ENCODE peak calls at places on chromosomes 12 and 14, in seven cellular contexts. One of them, this sample, is unnamed.
A peak's percentile ranks its signal among the peaks of the same experiment; 100 is the strongest.

GRCh38 chr14:104933721-104934379 is 9.2 kb downstream of the PLD4 start:
- DNase-seq in HCT116: no peak
- DNase-seq in HepG2: no peak
- DNase-seq in GM12878: no peak
- DNase-seq in H1: no peak
- DNase-seq in SK-N-SH: peak; percentile 71
- DNase-seq in K562: peak; percentile 30
- DNase-seq in this sample: no peak

GRCh38 chr12:46071335-46071734 is 81.0 kb upstream of the SCAF11 start:
- DNase-seq in GM12878: no peak
- DNase-seq in H1: no peak
- DNase-seq in SK-N-SH: no peak
- DNase-seq in HCT116: no peak
- DNase-seq in K562: no peak
- DNase-seq in HepG2: no peak
- DNase-seq in this sample: no peak

GRCh38 chr14:74350211-74350943 is 2.1 kb downstream of the VRTN start:
- DNase-seq in GM12878: no peak
- DNase-seq in HepG2: no peak
- DNase-seq in SK-N-SH: no peak
- DNase-seq in H1: no peak
- DNase-seq in HCT116: no peak
- DNase-seq in K562: peak; percentile 24
- DNase-seq in this sample: no peak

GRCh38 chr12:642633-643477 is 20.4 kb downstream of the NINJ2 start:
- DNase-seq in SK-N-SH: peak; percentile 87
- DNase-seq in HCT116: no peak
- DNase-seq in HepG2: no peak
- DNase-seq in K562: peak; percentile 92
- DNase-seq in H1: peak; percentile 78
- DNase-seq in GM12878: no peak
- DNase-seq in this sample: peak; percentile 71

GRCh38 chr12:14960548-14961465 is 594 bp downstream of the ARHGDIB start:
- DNase-seq in HCT116: no peak
- DNase-seq in HepG2: no peak
- DNase-seq in K562: no peak
- DNase-seq in GM12878: no peak
- DNase-seq in SK-N-SH: no peak
- DNase-seq in H1: no peak
- DNase-seq in this sample: no peak

GRCh38 chr12:20369164-20370000 is 1.0 kb downstream of the PDE3A start:
- DNase-seq in HCT116: no peak
- DNase-seq in HepG2: no peak
- DNase-seq in GM12878: no peak
- DNase-seq in K562: no peak
- DNase-seq in H1: peak; percentile 85
- DNase-seq in SK-N-SH: peak; percentile 74
- DNase-seq in this sample: no peak

GRCh38 chr14:67370830-67371229 is 10.7 kb downstream of the EIF2S1 start:
- DNase-seq in HepG2: no peak
- DNase-seq in H1: no peak
- DNase-seq in K562: no peak
- DNase-seq in GM12878: no peak
- DNase-seq in SK-N-SH: no peak
- DNase-seq in HCT116: no peak
- DNase-seq in this sample: no peak

GRCh38 chr14:68692216-68692615 is 100.7 kb downstream of the ZFP36L1 start:
- DNase-seq in SK-N-SH: no peak
- DNase-seq in K562: no peak
- DNase-seq in HCT116: no peak
- DNase-seq in HepG2: no peak
- DNase-seq in GM12878: no peak
- DNase-seq in H1: no peak
- DNase-seq in this sample: no peak

GRCh38 chr12:68350753-68351152 is 18.6 kb upstream of the MDM1 start:
- DNase-seq in HCT116: no peak
- DNase-seq in HepG2: no peak
- DNase-seq in K562: no peak
- DNase-seq in H1: no peak
- DNase-seq in GM12878: no peak
- DNase-seq in SK-N-SH: no peak
- DNase-seq in this sample: no peak

GRCh38 chr14:104249092-104249491 is 110.7 kb downstream of the KIF26A start:
- DNase-seq in HepG2: no peak
- DNase-seq in H1: no peak
- DNase-seq in K562: no peak
- DNase-seq in SK-N-SH: no peak
- DNase-seq in GM12878: no peak
- DNase-seq in HCT116: no peak
- DNase-seq in this sample: no peak

GRCh38 chr14:95303107-95303506 is 16.6 kb downstream of the CLMN start:
- DNase-seq in SK-N-SH: no peak
- DNase-seq in K562: no peak
- DNase-seq in GM12878: no peak
- DNase-seq in H1: no peak
- DNase-seq in HCT116: no peak
- DNase-seq in HepG2: no peak
- DNase-seq in this sample: no peak

GRCh38 chr12:48336564-48336963 is 14.2 kb downstream of the ZNF641 start:
- DNase-seq in HCT116: no peak
- DNase-seq in SK-N-SH: no peak
- DNase-seq in K562: no peak
- DNase-seq in HepG2: no peak
- DNase-seq in H1: peak; percentile 49
- DNase-seq in GM12878: no peak
- DNase-seq in this sample: no peak

GRCh38 chr12:88237954-88238353 is 95.8 kb downstream of the TMTC3 start:
- DNase-seq in SK-N-SH: no peak
- DNase-seq in HCT116: peak; percentile 32
- DNase-seq in GM12878: peak; percentile 7
- DNase-seq in H1: no peak
- DNase-seq in HepG2: no peak
- DNase-seq in K562: no peak
- DNase-seq in this sample: no peak

GRCh38 chr14:23094666-23095195 is at the start of gene ACIN1:
- DNase-seq in K562: peak; percentile 81
- DNase-seq in HepG2: peak; percentile 95
- DNase-seq in H1: peak; percentile 100
- DNase-seq in GM12878: peak; percentile 65
- DNase-seq in SK-N-SH: peak; percentile 82
- DNase-seq in HCT116: peak; percentile 74
- DNase-seq in this sample: peak; percentile 26

GRCh38 chr14:74402264-74403251 is 23.5 kb downstream of the SYNDIG1L start:
- DNase-seq in H1: no peak
- DNase-seq in HepG2: no peak
- DNase-seq in SK-N-SH: peak; percentile 47
- DNase-seq in GM12878: no peak
- DNase-seq in K562: no peak
- DNase-seq in HCT116: no peak
- DNase-seq in this sample: no peak

GRCh38 chr12:46524778-46525177 is 152.2 kb upstream of the SLC38A2 start:
- DNase-seq in K562: no peak
- DNase-seq in HepG2: no peak
- DNase-seq in GM12878: no peak
- DNase-seq in SK-N-SH: peak; percentile 27
- DNase-seq in H1: no peak
- DNase-seq in HCT116: no peak
- DNase-seq in this sample: no peak

GRCh38 chr14:95040723-95041476 is 116.4 kb downstream of the DICER1 start:
- DNase-seq in SK-N-SH: no peak
- DNase-seq in HepG2: no peak
- DNase-seq in K562: no peak
- DNase-seq in HCT116: no peak
- DNase-seq in H1: peak; percentile 30
- DNase-seq in GM12878: no peak
- DNase-seq in this sample: no peak

GRCh38 chr12:7374423-7375144 is 69.4 kb downstream of the CD163L1 start:
- DNase-seq in GM12878: no peak
- DNase-seq in K562: no peak
- DNase-seq in H1: peak; percentile 78
- DNase-seq in HepG2: peak; percentile 80
- DNase-seq in SK-N-SH: peak; percentile 40
- DNase-seq in HCT116: peak; percentile 47
- DNase-seq in this sample: peak; percentile 36

GRCh38 chr12:107328442-107329133 is 235.2 kb upstream of the CRY1 start:
- DNase-seq in SK-N-SH: no peak
- DNase-seq in H1: no peak
- DNase-seq in K562: no peak
- DNase-seq in HCT116: no peak
- DNase-seq in GM12878: no peak
- DNase-seq in HepG2: no peak
- DNase-seq in this sample: no peak

GRCh38 chr14:36591482-36591881 is 9.1 kb upstream of the NKX2-8 start:
- DNase-seq in K562: no peak
- DNase-seq in GM12878: no peak
- DNase-seq in SK-N-SH: no peak
- DNase-seq in HCT116: no peak
- DNase-seq in HepG2: no peak
- DNase-seq in H1: no peak
- DNase-seq in this sample: no peak

GRCh38 chr12:45483571-45483970 is 245.9 kb upstream of the ARID2 start:
- DNase-seq in H1: no peak
- DNase-seq in GM12878: no peak
- DNase-seq in HCT116: no peak
- DNase-seq in SK-N-SH: no peak
- DNase-seq in HepG2: no peak
- DNase-seq in K562: no peak
- DNase-seq in this sample: no peak

GRCh38 chr12:84741727-84742126 is 170.9 kb downstream of the SLC6A15 start:
- DNase-seq in K562: no peak
- DNase-seq in H1: no peak
- DNase-seq in SK-N-SH: no peak
- DNase-seq in HCT116: no peak
- DNase-seq in HepG2: no peak
- DNase-seq in GM12878: no peak
- DNase-seq in this sample: no peak

GRCh38 chr12:123928274-123928865 is 44.3 kb downstream of the CCDC92 start:
- DNase-seq in K562: peak; percentile 28
- DNase-seq in HCT116: no peak
- DNase-seq in SK-N-SH: no peak
- DNase-seq in GM12878: no peak
- DNase-seq in H1: no peak
- DNase-seq in HepG2: no peak
- DNase-seq in this sample: no peak

GRCh38 chr12:101653503-101653902 is 43.9 kb upstream of the CHPT1 start:
- DNase-seq in GM12878: no peak
- DNase-seq in HCT116: no peak
- DNase-seq in K562: no peak
- DNase-seq in H1: no peak
- DNase-seq in SK-N-SH: no peak
- DNase-seq in HepG2: peak; percentile 97
- DNase-seq in this sample: no peak

GRCh38 chr12:92472198-92472597 is 230.6 kb upstream of the PLEKHG7 start:
- DNase-seq in K562: no peak
- DNase-seq in SK-N-SH: no peak
- DNase-seq in GM12878: no peak
- DNase-seq in H1: no peak
- DNase-seq in HCT116: no peak
- DNase-seq in HepG2: no peak
- DNase-seq in this sample: no peak

GRCh38 chr12:110141389-110141788 is 17.2 kb downstream of the IFT81 start:
- DNase-seq in HCT116: no peak
- DNase-seq in HepG2: no peak
- DNase-seq in K562: no peak
- DNase-seq in H1: no peak
- DNase-seq in SK-N-SH: no peak
- DNase-seq in GM12878: no peak
- DNase-seq in this sample: no peak

GRCh38 chr12:67243260-67243659 is 25.9 kb upstream of the CAND1 start:
- DNase-seq in HCT116: no peak
- DNase-seq in K562: no peak
- DNase-seq in GM12878: no peak
- DNase-seq in H1: no peak
- DNase-seq in HepG2: no peak
- DNase-seq in SK-N-SH: no peak
- DNase-seq in this sample: no peak

GRCh38 chr12:124915249-124916236 is 1.1 kb upstream of the UBC start:
- DNase-seq in HCT116: no peak
- DNase-seq in H1: no peak
- DNase-seq in HepG2: peak; percentile 51
- DNase-seq in K562: no peak
- DNase-seq in GM12878: no peak
- DNase-seq in SK-N-SH: no peak
- DNase-seq in this sample: peak; percentile 67

GRCh38 chr12:19186722-19187661 is 57.5 kb downstream of the PLEKHA5 start:
- DNase-seq in HCT116: peak; percentile 31
- DNase-seq in SK-N-SH: peak; percentile 38
- DNase-seq in H1: no peak
- DNase-seq in HepG2: peak; percentile 45
- DNase-seq in GM12878: no peak
- DNase-seq in K562: peak; percentile 25
- DNase-seq in this sample: peak; percentile 19

GRCh38 chr12:77615331-77615730 is 215.4 kb upstream of the NAV3 start:
- DNase-seq in SK-N-SH: no peak
- DNase-seq in K562: no peak
- DNase-seq in GM12878: no peak
- DNase-seq in HepG2: no peak
- DNase-seq in HCT116: peak; percentile 6
- DNase-seq in H1: no peak
- DNase-seq in this sample: peak; percentile 30

GRCh38 chr14:96909841-96910364 is 112.7 kb downstream of the VRK1 start:
- DNase-seq in K562: no peak
- DNase-seq in HCT116: no peak
- DNase-seq in H1: no peak
- DNase-seq in SK-N-SH: no peak
- DNase-seq in HepG2: no peak
- DNase-seq in GM12878: no peak
- DNase-seq in this sample: no peak
- TF ChIP-seq JUND in K562: no peak
- TF ChIP-seq JUND in HCT116: no peak
- TF ChIP-seq JUND in H1: no peak
- TF ChIP-seq JUND in SK-N-SH: no peak
- TF ChIP-seq JUND in HepG2: no peak
- TF ChIP-seq JUND in GM12878: no peak
- TF ChIP-seq JUND in this sample: no peak

GRCh38 chr12:104619305-104619704 is 162.6 kb downstream of the CHST11 start:
- DNase-seq in GM12878: no peak
- DNase-seq in H1: no peak
- DNase-seq in HepG2: no peak
- DNase-seq in SK-N-SH: no peak
- DNase-seq in K562: no peak
- DNase-seq in HCT116: no peak
- DNase-seq in this sample: no peak
- TF ChIP-seq JUND in GM12878: no peak
- TF ChIP-seq JUND in H1: no peak
- TF ChIP-seq JUND in HepG2: no peak
- TF ChIP-seq JUND in SK-N-SH: no peak
- TF ChIP-seq JUND in K562: no peak
- TF ChIP-seq JUND in HCT116: no peak
- TF ChIP-seq JUND in this sample: no peak

GRCh38 chr12:70576341-70577282 is 60.6 kb downstream of the PTPRB start:
- DNase-seq in HepG2: peak; percentile 64
- DNase-seq in H1: no peak
- DNase-seq in SK-N-SH: peak; percentile 53
- DNase-seq in HCT116: peak; percentile 66
- DNase-seq in GM12878: peak; percentile 7
- DNase-seq in K562: peak; percentile 39
- DNase-seq in this sample: peak; percentile 52
- TF ChIP-seq JUND in HepG2: no peak
- TF ChIP-seq JUND in H1: no peak
- TF ChIP-seq JUND in SK-N-SH: no peak
- TF ChIP-seq JUND in HCT116: no peak
- TF ChIP-seq JUND in GM12878: no peak
- TF ChIP-seq JUND in K562: no peak
- TF ChIP-seq JUND in this sample: no peak

GRCh38 chr12:108649668-108650067 is 16.0 kb upstream of the SELPLG start:
- DNase-seq in GM12878: no peak
- DNase-seq in HCT116: peak; percentile 86
- DNase-seq in K562: no peak
- DNase-seq in H1: no peak
- DNase-seq in HepG2: no peak
- DNase-seq in SK-N-SH: no peak
- DNase-seq in this sample: no peak
- TF ChIP-seq JUND in GM12878: no peak
- TF ChIP-seq JUND in HCT116: peak; percentile 93
- TF ChIP-seq JUND in K562: no peak
- TF ChIP-seq JUND in H1: no peak
- TF ChIP-seq JUND in HepG2: no peak
- TF ChIP-seq JUND in SK-N-SH: peak; percentile 91
- TF ChIP-seq JUND in this sample: no peak

This sample was measured in T47D.